ENCODE peak calls at places on chromosomes 12 and 14, in four cellular contexts. V is T-helper 2 cell, J is HS-5, Q is Daoy. W is an unnamed sample.

GRCh38 chr14:73248294-73248868 is 11.1 kb downstream of the PAPLN start:
- DNase-seq in V (no peak), J (no peak), Q (peak; percentile 65), W (peak; percentile 62)

GRCh38 chr12:127241056-127241830 is 1025.7 kb upstream of the TMEM132C start:
- DNase-seq in Q (peak; percentile 71), V (no peak), J (peak; percentile 70), W (peak; percentile 55)

GRCh38 chr12:5581616-5582367 is 149.9 kb downstream of the NTF3 start:
- DNase-seq in J (no peak), Q (no peak), V (no peak), W (no peak)

GRCh38 chr12:79690156-79690605 is 583 bp downstream of the PAWR start:
- DNase-seq in Q (peak; percentile 59), V (peak; percentile 9), J (no peak), W (peak; percentile 52)

GRCh38 chr12:109621271-109621671 is 47.7 kb downstream of the MVK start:
- DNase-seq in Q (no peak), J (no peak), V (no peak), W (no peak)

GRCh38 chr12:62933220-62933870 is 1.6 kb downstream of the PPM1H start:
- DNase-seq in Q (peak; percentile 59), V (no peak), J (no peak), W (peak; percentile 37)

GRCh38 chr12:129067482-129067881 is 214.2 kb downstream of the GLT1D1 start:
- DNase-seq in V (no peak), Q (peak; percentile 74), J (no peak), W (no peak)

GRCh38 chr12:66131067-66131688 is 628 bp upstream of the LLPH start:
- DNase-seq in Q (no peak), J (no peak), V (peak; percentile 12), W (no peak)

GRCh38 chr12:74890237-74890599 is 319.4 kb downstream of the KCNC2 start:
- DNase-seq in V (peak; percentile 74), J (peak; percentile 84), Q (peak; percentile 78), W (peak; percentile 88)

GRCh38 chr12:90280564-90281058 is 572.0 kb upstream of the ATP2B1 start:
- DNase-seq in Q (no peak), V (peak; percentile 43), J (no peak), W (peak; percentile 28)

GRCh38 chr12:62250671-62251608 is 9.3 kb upstream of the USP15 start:
- DNase-seq in J (no peak), Q (no peak), V (peak; percentile 69), W (peak; percentile 32)

GRCh38 chr12:39772708-39773665 is 153.4 kb upstream of the ABCD2 start:
- DNase-seq in Q (no peak), J (no peak), V (no peak), W (no peak)

GRCh38 chr12:122871851-122872785 is 23.8 kb downstream of the VPS37B start:
- DNase-seq in V (peak; percentile 61), J (no peak), Q (peak; percentile 46), W (no peak)

GRCh38 chr14:101072945-101073597 is 169.5 kb upstream of the RTL1 start:
- DNase-seq in J (peak; percentile 82), Q (peak; percentile 99), V (no peak), W (peak; percentile 97)

GRCh38 chr12:109994262-109995175 is 1.6 kb downstream of the GIT2 start:
- DNase-seq in V (peak; percentile 66), Q (no peak), J (no peak), W (no peak)

GRCh38 chr12:116257213-116257612 is 20.3 kb downstream of the MED13L start:
- DNase-seq in Q (no peak), J (no peak), V (no peak), W (peak; percentile 27)

GRCh38 chr12:4193821-4194220 is 79.7 kb upstream of the CCND2 start:
- DNase-seq in Q (no peak), V (no peak), J (no peak), W (no peak)

GRCh38 chr14:105123981-105124836 is 44.4 kb downstream of the JAG2 start:
- DNase-seq in J (no peak), V (no peak), Q (no peak), W (no peak)

GRCh38 chr12:98644433-98644711 is 216 bp downstream of the IKBIP start:
- DNase-seq in Q (peak; percentile 60), J (no peak), V (no peak), W (no peak)

GRCh38 chr12:96878704-96879103 is 28.4 kb upstream of the NEDD1 start:
- DNase-seq in Q (no peak), J (peak; percentile 50), V (no peak), W (peak; percentile 60)

GRCh38 chr12:25615119-25615518 is 62.0 kb upstream of the LMNTD1 start:
- DNase-seq in J (peak; percentile 69), V (no peak), Q (peak; percentile 73), W (peak; percentile 89)

GRCh38 chr12:46771268-46771837 is 54.4 kb downstream of the SLC38A4 start:
- DNase-seq in V (no peak), J (no peak), Q (no peak), W (peak; percentile 79)

GRCh38 chr12:75591628-75592027 is 80.2 kb upstream of the KRR1 start:
- DNase-seq in Q (peak; percentile 20), J (no peak), V (no peak), W (no peak)

GRCh38 chr14:22231022-22231421 is 358.0 kb downstream of the DAD1 start:
- DNase-seq in Q (no peak), V (peak; percentile 62), J (no peak), W (no peak)

GRCh38 chr12:117342682-117343081 is 18.7 kb downstream of the NOS1 start:
- DNase-seq in Q (peak; percentile 90), J (no peak), V (peak; percentile 39), W (peak; percentile 85)

GRCh38 chr14:22552827-22553076 is 36.3 kb downstream of the DAD1 start:
- DNase-seq in V (no peak), Q (no peak), J (no peak), W (no peak)

GRCh38 chr14:68819260-68819691 is 26.4 kb upstream of the ZFP36L1 start:
- DNase-seq in Q (peak; percentile 96), V (no peak), J (no peak), W (peak; percentile 88)

GRCh38 chr12:8709124-8709830 is 11.5 kb downstream of the RIMKLB start:
- DNase-seq in J (no peak), Q (peak; percentile 71), V (no peak), W (peak; percentile 7)

GRCh38 chr12:2853626-2854025 is 3.2 kb downstream of the TEX52 start:
- DNase-seq in Q (peak; percentile 83), J (no peak), V (peak; percentile 21), W (peak; percentile 48)

GRCh38 chr12:111447571-111448265 is 42.0 kb downstream of the SH2B3 start:
- DNase-seq in J (no peak), V (no peak), Q (no peak), W (no peak)

GRCh38 chr14:74133833-74134481 is 49.2 kb downstream of the LIN52 start:
- DNase-seq in Q (no peak), V (no peak), J (no peak), W (no peak)

GRCh38 chr14:31881531-31882310 is 195.4 kb upstream of the ARHGAP5 start:
- DNase-seq in Q (no peak), V (no peak), J (no peak), W (peak; percentile 51)

GRCh38 chr12:67220065-67220464 is 49.1 kb upstream of the CAND1 start:
- DNase-seq in V (no peak), Q (peak; percentile 37), J (no peak), W (peak; percentile 10)

GRCh38 chr12:59570134-59570533 is 25.7 kb upstream of the SLC16A7 start:
- DNase-seq in J (no peak), V (no peak), Q (no peak), W (peak; percentile 82)

GRCh38 chr12:43338848-43339526 is 213.0 kb downstream of the ADAMTS20 start:
- DNase-seq in J (peak; percentile 38), Q (peak; percentile 54), V (peak; percentile 1), W (peak; percentile 84)

GRCh38 chr14:48853159-48853558 is 733.0 kb downstream of the RPS29 start:
- DNase-seq in J (no peak), V (no peak), Q (no peak), W (no peak)

GRCh38 chr12:52419656-52420055 is 13.5 kb upstream of the KRT82 start:
- DNase-seq in J (no peak), V (no peak), Q (no peak), W (peak; percentile 59)

W was measured in M059J.